ENCODE peak calls at places on chromosomes 11 and 22, in five cellular contexts. O is dorsolateral prefrontal cortex; U is BE2C; G is CD8-positive, alpha-beta T cell; N is gastrocnemius medialis. L is an unnamed sample.

GRCh38 chr11:132452616-132453015 is 1079.7 kb downstream of the OPCML start:
- DNase-seq in O (no peak), U (no peak), G (no peak), N (no peak), L (no peak)

GRCh38 chr11:335779-336665 is 15.4 kb upstream of the IFITM3 start:
- DNase-seq in O (no peak), U (no peak), G (no peak), N (no peak), L (no peak)

GRCh38 chr11:2884424-2884815 is 1.2 kb downstream of the CDKN1C start:
- DNase-seq in O (no peak), U (no peak), G (no peak), N (peak; percentile 42), L (no peak)

GRCh38 chr22:32723632-32724031 is 77.9 kb upstream of the TIMP3 start:
- DNase-seq in O (peak; percentile 38), U (no peak), G (peak; percentile 65), N (no peak), L (peak; percentile 96)

GRCh38 chr11:13105237-13105844 is 96.2 kb downstream of the RASSF10 start:
- DNase-seq in O (no peak), U (peak; percentile 28), G (no peak), N (no peak), L (peak; percentile 40)

GRCh38 chr11:34345012-34345804 is 12.6 kb downstream of the ABTB2 start:
- DNase-seq in O (no peak), U (no peak), G (no peak), N (peak; percentile 28), L (no peak)

GRCh38 chr11:78187366-78188011 is 937 bp downstream of the KCTD21 start:
- DNase-seq in O (no peak), U (no peak), G (no peak), N (no peak), L (no peak)

GRCh38 chr11:94128171-94128745 is 383 bp upstream of the PANX1 start:
- DNase-seq in O (peak; percentile 43), U (peak; percentile 44), G (no peak), N (peak; percentile 12), L (peak; percentile 35)

GRCh38 chr11:30128269-30128932 is 102.4 kb upstream of the FSHB start:
- DNase-seq in O (no peak), U (no peak), G (no peak), N (no peak), L (peak; percentile 21)

GRCh38 chr11:93737904-93738612 is 3.2 kb downstream of the TAF1D start:
- DNase-seq in O (no peak), U (no peak), G (no peak), N (no peak), L (no peak)

GRCh38 chr22:49359061-49359460 is 468.6 kb downstream of the BRD1 start:
- DNase-seq in O (peak; percentile 11), U (no peak), G (peak; percentile 29), N (no peak), L (no peak)

GRCh38 chr11:8225589-8226036 is 38.1 kb downstream of the LMO1 start:
- DNase-seq in O (peak; percentile 86), U (peak; percentile 77), G (peak; percentile 77), N (peak; percentile 43), L (peak; percentile 48)

GRCh38 chr11:9692696-9693095 is 28.8 kb downstream of the SWAP70 start:
- DNase-seq in O (no peak), U (no peak), G (no peak), N (no peak), L (no peak)

GRCh38 chr11:6596237-6596877 is 7.1 kb downstream of the RRP8 start:
- DNase-seq in O (no peak), U (no peak), G (no peak), N (no peak), L (no peak)

GRCh38 chr11:68684385-68685356 is at the start of gene GAL:
- DNase-seq in O (no peak), U (peak; percentile 68), G (no peak), N (no peak), L (no peak)

GRCh38 chr11:126082251-126083109 is 19.8 kb upstream of the CDON start:
- DNase-seq in O (peak; percentile 76), U (no peak), G (no peak), N (no peak), L (no peak)

GRCh38 chr22:44711701-44712100 is 9.7 kb downstream of the PRR5 start:
- DNase-seq in O (no peak), U (peak; percentile 13), G (no peak), N (no peak), L (no peak)

GRCh38 chr11:10604340-10604748 is 35.9 kb upstream of the LYVE1 start:
- DNase-seq in O (no peak), U (no peak), G (no peak), N (peak; percentile 74), L (peak; percentile 35)

GRCh38 chr22:37549704-37550059 is 10.6 kb upstream of the CDC42EP1 start:
- DNase-seq in O (peak; percentile 85), U (no peak), G (no peak), N (no peak), L (no peak)

DNA sequence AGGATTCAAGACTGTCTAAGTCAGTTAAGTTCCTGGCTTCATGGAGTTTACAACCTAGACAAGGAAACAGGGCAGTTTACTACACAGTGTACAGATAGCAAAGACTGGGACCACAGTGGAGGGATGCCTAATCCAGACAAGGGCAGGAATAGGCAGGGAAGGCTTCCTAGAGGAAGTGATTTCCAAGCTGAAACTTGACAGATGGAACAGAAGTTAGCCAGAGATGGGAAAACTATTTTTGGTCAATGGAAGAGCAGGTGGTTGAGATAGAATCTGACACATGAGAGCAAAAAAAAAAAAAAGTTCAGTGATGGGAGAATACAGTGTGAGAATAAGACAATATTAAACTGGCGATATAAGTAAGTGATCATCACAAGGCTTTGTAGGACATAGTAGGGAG is 1.3 kb downstream of the COA4 start:
- DNase-seq in O (no peak), U (no peak), G (no peak), N (no peak), L (no peak)
- H3K4me3 ChIP-seq in O (peak overlapping the region; percentile 88), U (peak overlapping the region; percentile 87), G (peak overlapping the region; percentile 79), N (peak overlapping the region; percentile 95), L (peak overlapping the region; percentile 100)

GRCh38 chr22:46042786-46043185 is 65.8 kb upstream of the WNT7B start:
- DNase-seq in O (peak; percentile 11), U (no peak), G (no peak), N (no peak), L (no peak)
- H3K4me3 ChIP-seq in O (no peak overlapping the region), U (no peak overlapping the region), G (no peak overlapping the region), N (no peak overlapping the region), L (no peak overlapping the region)

DNA sequence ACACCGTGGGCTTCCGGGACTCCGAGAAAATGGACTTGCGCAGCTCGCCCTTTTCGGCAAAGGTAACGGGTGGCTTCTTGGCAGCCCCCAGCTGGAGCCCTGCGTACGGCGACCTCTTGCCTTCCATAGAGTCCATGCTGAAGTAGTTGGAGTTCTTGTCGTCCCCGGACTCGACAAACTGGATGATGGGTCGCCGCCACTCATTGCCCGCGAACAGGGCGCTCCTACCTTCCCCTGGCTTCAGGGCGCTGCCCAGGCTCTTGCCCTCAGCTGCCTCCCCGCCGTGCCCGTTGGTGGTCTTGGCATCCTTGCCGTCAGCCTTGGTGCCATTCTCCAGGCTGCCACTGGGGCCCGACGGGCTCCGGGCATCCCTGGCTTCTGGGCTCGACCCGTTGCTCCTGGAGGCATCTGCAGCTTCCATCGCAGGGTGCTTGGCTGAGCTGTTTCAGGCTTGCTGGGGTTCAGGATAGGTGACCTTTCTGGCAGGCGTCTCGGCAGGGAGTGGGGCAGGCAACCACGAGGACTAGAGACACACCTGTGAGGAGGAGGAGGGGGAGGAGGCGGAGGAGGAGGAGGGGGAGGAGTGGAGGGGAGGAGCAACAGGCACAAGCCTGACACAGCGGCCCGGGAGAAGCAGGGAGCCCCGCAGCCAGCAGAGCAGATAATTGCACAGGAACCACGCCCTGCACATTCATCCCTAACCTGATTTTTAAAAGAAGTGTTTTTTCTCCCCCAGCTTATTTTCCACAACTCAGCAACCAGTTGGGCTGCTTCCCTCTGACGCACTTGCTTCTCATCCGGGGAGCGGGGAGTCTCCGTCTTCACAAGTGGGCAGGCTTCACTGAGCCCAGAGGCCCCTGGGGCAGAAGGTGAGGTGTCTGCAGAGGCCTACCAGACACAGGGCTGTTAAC is at the start of gene TRIM29:
- DNase-seq in O (no peak), U (no peak), G (peak; percentile 36), N (no peak), L (no peak)
- H3K4me3 ChIP-seq in O (no peak within 1 kb of the TSS), U (peak within 1 kb of the TSS; percentile 34), G (no peak within 1 kb of the TSS), N (no peak within 1 kb of the TSS), L (no peak within 1 kb of the TSS)

DNA sequence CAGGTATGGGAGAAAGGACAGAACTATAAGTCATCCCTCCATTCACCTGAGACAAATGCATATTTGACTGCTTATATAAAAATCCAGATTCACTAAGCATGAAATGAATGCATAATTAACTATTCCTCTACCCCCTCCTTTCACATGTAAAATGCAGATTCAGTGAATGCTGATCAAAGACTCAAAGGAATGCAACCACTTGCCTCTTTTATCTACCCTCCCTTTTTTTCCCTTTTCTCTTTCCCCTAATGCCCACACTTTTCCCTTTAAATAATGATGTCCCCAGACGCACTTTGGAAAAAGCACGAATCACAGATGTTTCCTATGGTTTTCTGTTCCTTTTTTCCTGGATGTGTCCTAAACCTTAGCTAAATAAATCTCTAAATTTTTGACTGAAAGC is 4.5 kb upstream of the PLAAT4 start:
- DNase-seq in O (no peak), U (no peak), G (no peak), N (no peak), L (no peak)
- H3K4me3 ChIP-seq in O (no peak overlapping the region), U (no peak overlapping the region), G (peak overlapping the region; percentile 9), N (no peak overlapping the region), L (no peak overlapping the region)

GRCh38 chr11:15500643-15501042 is 385.9 kb downstream of the INSC start:
- DNase-seq in O (no peak), U (no peak), G (no peak), N (no peak), L (no peak)

GRCh38 chr11:15499684-15500083 is 385.0 kb downstream of the INSC start:
- DNase-seq in O (no peak), U (no peak), G (no peak), N (no peak), L (no peak)

GRCh38 chr11:15497366-15497765 is 382.6 kb downstream of the INSC start:
- DNase-seq in O (no peak), U (no peak), G (no peak), N (no peak), L (no peak)

GRCh38 chr11:15505155-15505554 is 390.4 kb downstream of the INSC start:
- DNase-seq in O (no peak), U (no peak), G (no peak), N (no peak), L (no peak)

DNA sequence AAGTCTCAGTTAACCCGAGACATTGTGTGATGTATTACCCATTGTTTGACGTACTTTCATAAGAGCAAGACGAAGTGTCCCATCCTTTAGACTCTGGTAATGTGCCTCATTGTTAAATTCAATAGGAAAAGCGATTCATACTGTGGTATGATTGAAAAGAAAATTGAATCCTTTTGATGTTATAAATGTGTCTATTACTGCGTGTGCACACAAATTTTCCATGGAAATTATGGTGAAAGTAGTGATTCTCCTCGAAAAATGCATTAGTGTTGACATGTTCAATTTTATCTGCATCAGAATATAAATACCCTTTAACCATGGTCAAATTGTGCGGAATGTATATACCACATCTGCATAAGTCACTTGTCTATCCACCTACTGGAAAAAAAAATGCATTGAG is 386.8 kb downstream of the INSC start:
- DNase-seq in O (no peak), U (no peak), G (no peak), N (no peak), L (no peak)
- H3K4me3 ChIP-seq in O (no peak overlapping the region), U (no peak overlapping the region), G (no peak overlapping the region), N (no peak overlapping the region), L (no peak overlapping the region)

GRCh38 chr11:72519220-72519881 is 85.0 kb upstream of the CLPB start:
- DNase-seq in O (no peak), U (peak; percentile 36), G (no peak), N (no peak), L (peak; percentile 31)
- H3K4me3 ChIP-seq in O (peak overlapping the region; percentile 21), U (no peak overlapping the region), G (peak overlapping the region; percentile 21), N (peak overlapping the region; percentile 1), L (peak overlapping the region; percentile 8)

L was measured in Jurkat, Clone E6-1.